ENCODE peak calls at places on chromosomes 5 and 9, in six cellular contexts. C, X, V, Y, P and Z are unnamed samples.

GRCh38 chr5:132027027-132027426 is 15.6 kb upstream of the ACSL6 start:
- DNase-seq in C (no peak), X (no peak), V (peak), Y (no peak), P (no peak), Z (peak)

GRCh38 chr9:4034404-4034803 is 265.5 kb downstream of the GLIS3 start:
- DNase-seq in C (no peak), X (no peak), V (no peak), Y (no peak), P (no peak), Z (no peak)

GRCh38 chr9:886886-887285 is 45.4 kb downstream of the DMRT1 start:
- DNase-seq in C (no peak), X (no peak), V (no peak), Y (no peak), P (no peak), Z (no peak)

GRCh38 chr5:124621279-124621678 is 125.2 kb downstream of the ZNF608 start:
- DNase-seq in C (no peak), X (no peak), V (no peak), Y (no peak), P (no peak), Z (no peak)

GRCh38 chr5:172412724-172413260 is 41.5 kb downstream of the SH3PXD2B start:
- DNase-seq in C (peak), X (peak), V (peak), Y (peak), P (no peak), Z (peak)

GRCh38 chr5:115349001-115349817 is 52.8 kb upstream of the CCDC112 start:
- DNase-seq in C (peak), X (no peak), V (no peak), Y (peak), P (no peak), Z (no peak)

GRCh38 chr5:161086456-161086855 is 234.4 kb upstream of the ATP10B start:
- DNase-seq in C (peak), X (no peak), V (no peak), Y (no peak), P (no peak), Z (no peak)

GRCh38 chr9:94855919-94856318 is 129.4 kb downstream of the AOPEP start:
- DNase-seq in C (no peak), X (no peak), V (no peak), Y (no peak), P (no peak), Z (no peak)

GRCh38 chr9:80285325-80285724 is 713.6 kb downstream of the TLE4 start:
- DNase-seq in C (peak), X (no peak), V (no peak), Y (peak), P (peak), Z (no peak)

GRCh38 chr5:684771-685216 is 8.4 kb downstream of the TPPP start:
- DNase-seq in C (no peak), X (peak), V (no peak), Y (no peak), P (no peak), Z (no peak)

GRCh38 chr9:19665146-19665863 is 123.5 kb downstream of the SLC24A2 start:
- DNase-seq in C (no peak), X (no peak), V (no peak), Y (no peak), P (no peak), Z (no peak)

GRCh38 chr5:142819816-142820215 is 49.6 kb downstream of the ARHGAP26 start:
- DNase-seq in C (peak), X (no peak), V (no peak), Y (peak), P (no peak), Z (no peak)

GRCh38 chr5:64074533-64074932 is 91.1 kb upstream of the RNF180 start:
- DNase-seq in C (peak), X (no peak), V (no peak), Y (no peak), P (peak), Z (no peak)

GRCh38 chr5:14552017-14552416 is 29.6 kb upstream of the OTULINL start:
- DNase-seq in C (no peak), X (no peak), V (no peak), Y (no peak), P (no peak), Z (no peak)

GRCh38 chr9:124309665-124310064 is 51.9 kb downstream of the NEK6 start:
- DNase-seq in C (peak), X (no peak), V (no peak), Y (peak), P (no peak), Z (no peak)

GRCh38 chr5:45271626-45272025 is 424.6 kb downstream of the HCN1 start:
- DNase-seq in C (no peak), X (no peak), V (no peak), Y (no peak), P (no peak), Z (no peak)

GRCh38 chr9:81037889-81038288 is 651.5 kb downstream of the TLE1 start:
- DNase-seq in C (no peak), X (no peak), V (no peak), Y (no peak), P (no peak), Z (no peak)

GRCh38 chr9:108618906-108619550 is 236.8 kb downstream of the ACTL7B start:
- DNase-seq in C (peak), X (no peak), V (no peak), Y (no peak), P (no peak), Z (no peak)

GRCh38 chr9:80994892-80995291 is 694.5 kb downstream of the TLE1 start:
- DNase-seq in C (peak), X (no peak), V (no peak), Y (peak), P (no peak), Z (no peak)

GRCh38 chr9:88732128-88732527 is 197.2 kb downstream of the NXNL2 start:
- DNase-seq in C (peak), X (no peak), V (no peak), Y (peak), P (no peak), Z (no peak)

GRCh38 chr5:123610665-123611406 is 98.9 kb downstream of the CSNK1G3 start:
- DNase-seq in C (peak), X (no peak), V (no peak), Y (peak), P (peak), Z (no peak)

GRCh38 chr5:175654346-175654745 is 3.5 kb upstream of the HRH2 start:
- DNase-seq in C (no peak), X (no peak), V (no peak), Y (no peak), P (no peak), Z (no peak)

GRCh38 chr5:16913187-16913839 is 22.8 kb downstream of the MYO10 start:
- DNase-seq in C (no peak), X (no peak), V (no peak), Y (no peak), P (no peak), Z (peak)

GRCh38 chr9:137630126-137630525 is 11.3 kb downstream of the EHMT1 start:
- DNase-seq in C (no peak), X (no peak), V (peak), Y (no peak), P (no peak), Z (no peak)

GRCh38 chr5:112208699-112209615 is 210.1 kb downstream of the EPB41L4A start:
- DNase-seq in C (no peak), X (no peak), V (no peak), Y (no peak), P (no peak), Z (no peak)

GRCh38 chr5:100762163-100762562 is 140.9 kb downstream of the ST8SIA4 start:
- DNase-seq in C (no peak), X (no peak), V (no peak), Y (no peak), P (no peak), Z (no peak)

GRCh38 chr5:88805151-88805784 is 77.7 kb downstream of the MEF2C start:
- DNase-seq in C (no peak), X (no peak), V (no peak), Y (no peak), P (no peak), Z (no peak)

GRCh38 chr5:177018341-177018740 is 4.2 kb upstream of the ZNF346 start:
- DNase-seq in C (no peak), X (no peak), V (no peak), Y (no peak), P (no peak), Z (no peak)

GRCh38 chr5:33148076-33148501 is 292.7 kb upstream of the TARS1 start:
- DNase-seq in C (peak), X (peak), V (no peak), Y (peak), P (no peak), Z (no peak)

GRCh38 chr9:111599092-111599947 is at the start of gene PTGR1:
- DNase-seq in C (peak), X (peak), V (peak), Y (peak), P (no peak), Z (peak)